ENCODE peak calls at places on chromosomes 4 and X, in nine cellular contexts. E, O, X, D, W, T, Z, N and C are unnamed samples.

GRCh38 chr4:71186566-71187398 is 152.0 kb upstream of the SLC4A4 start:
- DNase-seq in E (peak; percentile 78), O (peak; percentile 87), X (peak; percentile 49), D (no peak), W (peak; percentile 68), T (peak; percentile 25), Z (peak; percentile 57), N (peak; percentile 60), C (peak; percentile 34)

GRCh38 chr4:37802068-37802666 is 24.3 kb upstream of the PGM2 start:
- DNase-seq in E (peak; percentile 86), O (no peak), X (peak; percentile 42), D (peak; percentile 86), W (no peak), T (peak; percentile 75), Z (peak; percentile 25), N (peak; percentile 47), C (no peak)

GRCh38 chr4:187059031-187059430 is 335.4 kb upstream of the FAT1 start:
- DNase-seq in E (no peak), O (no peak), X (no peak), D (no peak), W (no peak), T (no peak), Z (no peak), N (no peak), C (no peak)

GRCh38 chr4:81814909-81815539 is 343.3 kb upstream of the RASGEF1B start:
- DNase-seq in E (no peak), O (no peak), X (no peak), D (no peak), W (no peak), T (no peak), Z (no peak), N (no peak), C (no peak)

GRCh38 chr4:118396881-118397666 is 44.3 kb upstream of the PRSS12 start:
- DNase-seq in E (no peak), O (no peak), X (no peak), D (no peak), W (no peak), T (no peak), Z (no peak), N (no peak), C (no peak)

GRCh38 chr4:7767526-7767925 is 172.1 kb downstream of the AFAP1 start:
- DNase-seq in E (no peak), O (no peak), X (no peak), D (no peak), W (no peak), T (no peak), Z (no peak), N (no peak), C (no peak)

GRCh38 chrX:38805294-38806053 is 4.2 kb downstream of the MID1IP1 start:
- DNase-seq in E (peak; percentile 77), O (peak; percentile 86), X (no peak), D (no peak), W (peak; percentile 85), T (peak; percentile 56), Z (peak; percentile 11), N (peak; percentile 42), C (peak; percentile 71)

GRCh38 chrX:56793533-56794320 is 64.7 kb downstream of the NBDY start:
- DNase-seq in E (no peak), O (no peak), X (no peak), D (no peak), W (peak; percentile 57), T (no peak), Z (no peak), N (no peak), C (no peak)

GRCh38 chr4:85244638-85245037 is 230.3 kb upstream of the ARHGAP24 start:
- DNase-seq in E (no peak), O (no peak), X (no peak), D (no peak), W (no peak), T (no peak), Z (no peak), N (no peak), C (no peak)

GRCh38 chr4:85246055-85246454 is 228.9 kb upstream of the ARHGAP24 start:
- DNase-seq in E (no peak), O (no peak), X (no peak), D (no peak), W (no peak), T (no peak), Z (no peak), N (no peak), C (no peak)

GRCh38 chr4:85243857-85244256 is 231.1 kb upstream of the ARHGAP24 start:
- DNase-seq in E (no peak), O (no peak), X (no peak), D (no peak), W (no peak), T (no peak), Z (no peak), N (no peak), C (no peak)
- TF ChIP-seq CTCF in E (peak; percentile 2), O (no peak), X (no peak), D (no peak), W (no peak), T (no peak), Z (peak; percentile 29), N (no peak), C (no peak)

DNA sequence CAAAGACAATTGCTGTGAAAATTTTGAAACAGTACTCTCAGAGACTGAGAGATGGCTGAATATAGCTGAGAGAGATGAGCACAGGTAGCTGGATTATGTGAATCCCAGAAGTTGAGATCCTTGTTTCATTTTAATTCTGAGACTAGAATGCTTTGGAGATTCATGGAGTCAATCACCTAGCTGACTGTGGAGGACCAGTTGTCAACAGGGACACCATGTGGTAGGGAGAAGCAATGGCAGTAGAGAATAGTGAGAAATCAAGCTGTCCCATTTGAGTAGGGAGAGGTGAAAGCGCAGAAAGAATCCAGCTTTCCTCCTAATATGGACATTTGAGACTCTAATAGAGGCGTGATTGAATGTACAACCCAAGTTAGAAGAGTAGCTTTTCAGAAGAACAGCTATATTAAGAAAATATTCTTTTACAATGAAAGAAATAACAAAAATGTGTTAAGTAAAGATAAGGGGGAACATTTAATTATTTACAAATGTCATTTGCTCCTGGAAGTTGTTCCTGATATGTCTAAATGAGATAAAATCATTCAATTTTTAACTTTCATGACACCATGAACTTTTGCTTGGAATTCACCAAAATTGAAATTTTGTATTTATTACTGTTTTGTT is 30.3 kb upstream of the GLRB start:
- DNase-seq in E (peak; percentile 68), O (no peak), X (no peak), D (peak; percentile 46), W (peak; percentile 66), T (peak; percentile 74), Z (no peak), N (peak; percentile 20), C (no peak)
- TF ChIP-seq CTCF in E (peak; percentile 81), O (peak; percentile 87), X (peak; percentile 76), D (peak; percentile 67), W (peak; percentile 41), T (peak; percentile 87), Z (peak; percentile 68), N (peak; percentile 66), C (peak; percentile 1)

DNA sequence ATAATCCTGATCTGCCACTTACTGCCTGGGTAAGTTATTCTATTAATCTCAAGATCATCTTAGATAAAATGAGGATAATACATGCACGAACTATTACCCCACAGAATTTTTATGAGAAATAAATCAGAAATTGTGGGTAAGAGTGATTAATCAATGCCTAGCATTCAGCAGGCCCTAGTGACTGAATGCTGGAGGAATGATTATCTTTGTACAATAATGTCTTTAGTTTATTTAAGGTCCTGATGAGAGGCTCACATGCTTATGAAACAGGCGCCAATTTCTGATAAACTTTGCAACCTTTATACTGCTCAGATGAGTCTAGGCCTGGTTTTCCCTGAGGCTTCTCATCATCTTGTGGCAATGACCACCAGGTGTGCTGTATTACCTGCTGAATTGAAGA is 27.8 kb upstream of the BMP2K start:
- DNase-seq in E (no peak), O (no peak), X (no peak), D (no peak), W (no peak), T (peak; percentile 9), Z (no peak), N (no peak), C (no peak)
- TF ChIP-seq CTCF in E (no peak), O (no peak), X (no peak), D (peak; percentile 9), W (no peak), T (no peak), Z (no peak), N (no peak), C (no peak)

DNA sequence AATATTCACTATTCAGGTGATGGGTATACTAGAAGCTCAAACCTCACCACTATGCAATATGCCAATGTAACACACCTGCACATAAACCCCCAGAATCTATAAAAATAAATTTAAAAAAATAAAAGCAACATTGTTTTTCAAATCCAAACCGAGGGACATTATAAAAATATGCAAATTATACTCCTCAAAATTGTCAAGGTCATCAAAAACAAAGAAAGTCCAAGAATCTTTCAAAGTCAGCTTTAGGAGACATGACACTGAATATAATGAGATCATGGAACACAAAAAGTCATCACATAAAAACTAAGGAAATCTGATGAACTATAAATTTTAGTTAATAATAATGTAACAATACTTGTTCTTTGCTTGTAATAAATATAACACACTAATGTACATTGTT is 43.2 kb upstream of the AR start:
- DNase-seq in E (no peak), O (no peak), X (no peak), D (no peak), W (no peak), T (no peak), Z (no peak), N (no peak), C (no peak)
- TF ChIP-seq CTCF in E (no peak), O (no peak), X (no peak), D (no peak), W (no peak), T (no peak), Z (no peak), N (no peak), C (no peak)